ENCODE peak calls at places on chromosomes 16 and 17, in seven cellular contexts. M is islet precursor cell; S is GM04504; V is stimulated activated CD8-positive, alpha-beta memory T cell treated with anti-CD3 and anti-CD28 coated beads, Interleukin-2, amount 100 ng/mL, for 48 hours; W is GM12864; H is activated naive CD4-positive, alpha-beta T cell treated with anti-CD3 and anti-CD28 coated beads, Interleukin-2, amount 50 U/mL, for 16 hours; G is DMS53. K is an unnamed sample.

GRCh38 chr16:25372716-25373115 is 115.1 kb upstream of the ZKSCAN2 start:
- DNase-seq in M (no peak), H (no peak), W (no peak), V (no peak), G (no peak), S (no peak), K (no peak)

GRCh38 chr16:70677499-70678120 is 8.2 kb downstream of the MTSS2 start:
- DNase-seq in V (no peak), W (no peak), G (no peak), M (no peak), S (no peak), H (no peak), K (no peak)

GRCh38 chr17:46125831-46126230 is 67.4 kb downstream of the KANSL1 start:
- DNase-seq in G (no peak), W (no peak), H (no peak), M (no peak), V (no peak), S (no peak), K (no peak)

GRCh38 chr17:46769531-46770438 is 48.7 kb downstream of the WNT3 start:
- DNase-seq in M (peak; percentile 54), W (no peak), V (no peak), H (no peak), G (no peak), S (no peak), K (no peak)

GRCh38 chr17:46037722-46038255 is 38.7 kb downstream of the STH start:
- DNase-seq in V (no peak), G (no peak), W (no peak), M (no peak), H (no peak), S (no peak), K (no peak)

GRCh38 chr16:14569213-14569612 is 60.8 kb downstream of the PARN start:
- DNase-seq in V (no peak), S (no peak), M (no peak), G (no peak), W (no peak), H (no peak), K (no peak)

GRCh38 chr17:49585422-49586027 is 9.9 kb downstream of the NXPH3 start:
- DNase-seq in W (no peak), G (peak; percentile 56), H (no peak), M (peak; percentile 95), V (no peak), S (no peak), K (no peak)

GRCh38 chr17:78343099-78343432 is 16.8 kb downstream of the SOCS3 start:
- DNase-seq in V (no peak), S (peak; percentile 93), W (no peak), M (peak; percentile 81), H (no peak), G (peak; percentile 57), K (no peak)

GRCh38 chr16:54602666-54603065 is 316.1 kb upstream of the IRX3 start:
- DNase-seq in S (no peak), W (no peak), G (no peak), H (no peak), V (no peak), M (no peak), K (no peak)

GRCh38 chr17:80104321-80104955 is 3.1 kb downstream of the GAA start:
- DNase-seq in G (peak; percentile 85), V (no peak), H (no peak), M (peak; percentile 77), S (no peak), W (no peak), K (peak; percentile 17)

GRCh38 chr17:27257031-27257357 is 36.9 kb upstream of the WSB1 start:
- DNase-seq in S (no peak), V (no peak), H (no peak), W (no peak), G (peak; percentile 23), M (peak; percentile 38), K (no peak)

GRCh38 chr17:45895304-45895968 is 1.1 kb downstream of the MAPT start:
- DNase-seq in H (peak; percentile 34), G (peak; percentile 79), S (no peak), M (no peak), V (no peak), W (no peak), K (peak; percentile 77)

GRCh38 chr17:5874486-5874885 is 195.7 kb upstream of the WSCD1 start:
- DNase-seq in M (no peak), G (no peak), H (no peak), S (no peak), W (no peak), V (no peak), K (no peak)

GRCh38 chr16:797120-797420 is 3.5 kb downstream of the GNG13 start:
- DNase-seq in V (no peak), S (no peak), G (peak; percentile 55), H (no peak), M (no peak), W (no peak), K (no peak)

GRCh38 chr16:88865310-88865709 is 1.1 kb downstream of the PABPN1L start:
- DNase-seq in H (no peak), S (no peak), V (no peak), M (no peak), G (no peak), W (no peak), K (no peak)

GRCh38 chr17:5138616-5139453 is 23.0 kb downstream of the USP6 start:
- DNase-seq in G (no peak), M (no peak), H (no peak), V (no peak), S (no peak), W (no peak), K (no peak)

GRCh38 chr17:66348605-66349165 is 46.3 kb downstream of the PRKCA start:
- DNase-seq in M (peak; percentile 85), V (no peak), W (no peak), G (peak; percentile 84), H (no peak), S (peak; percentile 38), K (peak; percentile 63)

K was measured in NCI-H2227 treated with DMSO at 0.1 percent for 48 hours.